ENCODE peak calls at places on chromosomes 13 and 19, in nine cellular contexts. K is T-helper 17 cell; A is aorta; D is HAP-1; X is hepatocyte; P is fibroblast of lung; V is uterus; W is GM23248; F is CD4-positive, CD25-positive, alpha-beta regulatory T cell. L is an unnamed sample.
A peak's percentile ranks its signal among the peaks of the same experiment; 100 is the strongest.

GRCh38 chr13:55199132-55199531 is 1941.6 kb upstream of the PRR20A start:
- DNase-seq in D (peak; percentile 25), A (no peak), K (no peak), X (peak; percentile 26), W (no peak), F (no peak), P (no peak), V (no peak), L (no peak)

GRCh38 chr13:66405908-66406802 is 824.0 kb downstream of the PCDH9 start:
- DNase-seq in F (no peak), X (peak; percentile 3), D (peak; percentile 22), K (no peak), P (peak; percentile 93), V (no peak), A (no peak), W (no peak), L (no peak)

GRCh38 chr13:21638319-21639282 is 32.3 kb upstream of the FGF9 start:
- DNase-seq in F (peak; percentile 33), X (peak; percentile 56), K (no peak), W (peak; percentile 29), A (no peak), V (no peak), D (peak; percentile 38), P (no peak), L (peak; percentile 49)

GRCh38 chr13:34254366-34254765 is 436.4 kb downstream of the RFC3 start:
- DNase-seq in A (no peak), P (no peak), F (no peak), V (no peak), X (no peak), K (no peak), D (no peak), W (no peak), L (no peak)

GRCh38 chr13:113474179-113474578 is 16.3 kb downstream of the DCUN1D2 start:
- DNase-seq in D (no peak), V (no peak), F (no peak), W (peak; percentile 23), P (no peak), K (no peak), X (no peak), A (no peak), L (no peak)

GRCh38 chr19:2428027-2428690 is 773 bp upstream of the TIMM13 start:
- DNase-seq in A (no peak), D (peak; percentile 52), W (peak; percentile 72), X (no peak), K (no peak), V (peak; percentile 40), P (peak; percentile 24), F (no peak), L (peak; percentile 58)

GRCh38 chr19:38115264-38115802 is 108.7 kb downstream of the DPF1 start:
- DNase-seq in V (no peak), F (peak; percentile 40), D (no peak), A (no peak), K (no peak), P (no peak), X (no peak), W (no peak), L (no peak)

GRCh38 chr19:16051254-16052025 is 24.9 kb upstream of the TPM4 start:
- DNase-seq in V (no peak), F (peak; percentile 74), W (no peak), K (peak; percentile 24), P (no peak), D (no peak), X (no peak), A (no peak), L (peak; percentile 39)

GRCh38 chr13:21014666-21015170 is 46.7 kb downstream of the LATS2 start:
- DNase-seq in X (peak; percentile 45), K (no peak), V (peak; percentile 43), A (no peak), D (no peak), W (peak; percentile 92), F (no peak), P (peak; percentile 88), L (no peak)

GRCh38 chr19:1017115-1017905 is 3.6 kb downstream of the TMEM259 start:
- DNase-seq in P (no peak), X (no peak), K (no peak), D (no peak), V (no peak), W (no peak), F (no peak), A (no peak), L (peak; percentile 65)

GRCh38 chr19:53521373-53522202 is 16.4 kb upstream of the ZNF331 start:
- DNase-seq in D (no peak), P (no peak), F (no peak), K (no peak), V (no peak), W (no peak), X (no peak), A (peak; percentile 81), L (no peak)

GRCh38 chr13:99086149-99086868 is 108.4 kb upstream of the DOCK9 start:
- DNase-seq in K (peak; percentile 69), D (peak; percentile 67), X (peak; percentile 85), V (peak; percentile 55), W (peak; percentile 91), A (peak; percentile 87), F (peak; percentile 81), P (peak; percentile 65), L (peak; percentile 58)

GRCh38 chr19:35348909-35349611 is 1.4 kb downstream of the FFAR1 start:
- DNase-seq in K (no peak), V (no peak), P (no peak), F (no peak), A (peak; percentile 62), D (no peak), X (no peak), W (no peak), L (no peak)

GRCh38 chr19:7528522-7529245 is 6.3 kb downstream of the MCOLN1 start:
- DNase-seq in A (no peak), K (no peak), F (no peak), W (no peak), D (no peak), P (no peak), X (no peak), V (no peak), L (no peak)

GRCh38 chr19:27929399-27929798 is 1283.6 kb downstream of the UQCRFS1 start:
- DNase-seq in W (no peak), P (no peak), X (no peak), A (no peak), D (no peak), K (no peak), V (no peak), F (no peak), L (no peak)
- H3K9me3 ChIP-seq in W (no peaks in the 10 kb centered on the region), P (no peaks in the 10 kb centered on the region), X (no peaks in the 10 kb centered on the region), A (no peaks in the 10 kb centered on the region), D (no peaks in the 10 kb centered on the region), K (no peaks in the 10 kb centered on the region), V (no peaks in the 10 kb centered on the region), F (no peaks in the 10 kb centered on the region), L (no peaks in the 10 kb centered on the region)

DNA sequence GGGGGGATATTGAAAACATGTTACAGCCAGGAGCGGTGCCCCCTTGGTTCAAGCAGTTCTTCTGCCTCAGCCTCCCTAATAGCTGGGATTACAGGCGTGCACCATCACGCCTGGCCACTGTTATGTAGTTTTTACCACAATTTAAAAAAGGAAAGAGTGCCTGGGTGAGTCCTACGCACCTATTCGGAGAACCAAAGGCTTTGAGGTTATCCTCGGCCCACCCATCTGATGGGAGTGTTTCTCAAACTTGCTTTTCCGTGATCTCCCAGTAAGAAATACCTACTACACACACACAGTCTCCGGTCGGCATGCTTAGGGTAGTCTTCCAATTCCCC is 4.2 kb upstream of the GP6 start:
- DNase-seq in D (no peak), P (no peak), K (no peak), X (no peak), V (no peak), W (no peak), F (no peak), A (no peak), L (no peak)
- H3K9me3 ChIP-seq in D (no peaks in the 10 kb centered on the region), P (no peaks in the 10 kb centered on the region), K (no peaks in the 10 kb centered on the region), X (no peaks in the 10 kb centered on the region), V (no peaks in the 10 kb centered on the region), W (no peaks in the 10 kb centered on the region), F (no peaks in the 10 kb centered on the region), A (peaks cover 1% of the 10 kb centered on the region), L (no peaks in the 10 kb centered on the region)

DNA sequence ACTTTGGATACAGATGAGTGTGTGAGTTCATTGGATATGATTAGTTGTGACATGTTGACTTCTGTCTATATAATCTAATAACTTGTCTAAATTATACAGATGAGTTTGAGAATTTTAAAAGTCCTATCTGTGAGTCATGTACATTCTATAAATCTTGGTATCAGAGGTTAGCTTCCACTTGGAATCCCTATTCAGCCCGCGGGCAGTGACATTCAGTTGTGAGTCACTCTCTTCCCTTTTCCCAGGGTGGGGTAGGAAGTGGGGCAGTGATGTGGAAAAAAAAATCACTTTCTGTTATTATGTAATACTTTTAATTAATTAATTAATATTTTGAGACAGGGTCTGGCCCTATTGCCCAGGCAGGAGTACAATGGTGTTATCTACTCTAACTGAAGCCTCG is 33.0 kb upstream of the ZNF808 start:
- DNase-seq in D (no peak), A (no peak), X (no peak), W (peak; percentile 2), V (no peak), K (no peak), F (no peak), P (no peak), L (no peak)
- H3K9me3 ChIP-seq in D (peaks cover 2% of the 10 kb centered on the region), A (peaks cover 2% of the 10 kb centered on the region), X (no peaks in the 10 kb centered on the region), W (peaks cover 3% of the 10 kb centered on the region), V (no peaks in the 10 kb centered on the region), K (peaks cover 3% of the 10 kb centered on the region), F (peaks cover 38% of the 10 kb centered on the region), P (no peaks in the 10 kb centered on the region), L (peaks cover 3% of the 10 kb centered on the region)

GRCh38 chr19:3526507-3527244 is 12.3 kb upstream of the TEKTIP1 start:
- DNase-seq in A (no peak), F (no peak), P (no peak), K (no peak), D (no peak), V (no peak), X (no peak), W (no peak), L (no peak)

GRCh38 chr19:3528080-3528479 is 10.9 kb upstream of the TEKTIP1 start:
- DNase-seq in W (no peak), D (no peak), A (no peak), V (no peak), K (no peak), X (no peak), F (no peak), P (no peak), L (no peak)

GRCh38 chr19:3530389-3530788 is 8.6 kb upstream of the TEKTIP1 start:
- DNase-seq in F (no peak), X (no peak), D (no peak), W (no peak), P (no peak), V (no peak), K (no peak), A (no peak), L (no peak)

GRCh38 chr19:3527250-3527910 is 11.6 kb upstream of the TEKTIP1 start:
- DNase-seq in V (no peak), W (no peak), X (no peak), D (no peak), A (no peak), P (no peak), K (no peak), F (no peak), L (no peak)

DNA sequence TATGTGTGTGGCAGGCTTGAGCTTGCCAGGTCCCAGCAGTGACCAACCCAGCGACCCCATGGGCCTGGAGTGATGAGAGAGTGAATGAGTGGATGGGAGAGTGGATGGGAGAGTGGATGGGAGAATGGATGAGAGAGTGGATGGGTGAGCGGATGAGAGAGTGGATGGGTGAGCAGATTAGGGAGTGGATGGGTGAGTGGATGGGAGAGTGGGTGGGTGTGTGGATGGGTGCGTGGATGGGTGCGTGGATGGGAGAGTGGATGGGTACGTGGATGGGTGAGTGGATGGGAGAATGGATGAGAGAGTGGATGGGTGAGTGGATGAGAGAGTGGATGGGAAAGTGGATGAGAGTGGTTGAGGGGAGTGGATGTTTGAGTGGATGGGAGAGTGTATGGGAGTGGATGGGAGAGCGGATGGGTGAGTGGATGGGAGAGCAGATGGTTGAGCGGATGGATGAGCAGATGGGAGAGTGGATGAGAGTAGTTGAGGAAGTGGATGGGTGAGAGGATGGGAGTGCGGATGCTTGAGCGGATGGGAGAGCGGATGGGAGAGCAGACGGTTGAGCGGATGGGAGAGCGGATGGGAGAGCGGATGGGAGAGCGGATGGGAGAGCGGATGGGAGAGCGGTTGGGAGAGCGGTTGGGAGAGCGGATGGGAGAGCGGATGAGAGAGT is 10.3 kb upstream of the TEKTIP1 start:
- DNase-seq in V (no peak), F (no peak), D (no peak), W (no peak), X (no peak), P (no peak), K (no peak), A (no peak), L (no peak)
- H3K9me3 ChIP-seq in V (no peaks in the 10 kb centered on the region), F (no peaks in the 10 kb centered on the region), D (no peaks in the 10 kb centered on the region), W (no peaks in the 10 kb centered on the region), X (no peaks in the 10 kb centered on the region), P (no peaks in the 10 kb centered on the region), K (no peaks in the 10 kb centered on the region), A (no peaks in the 10 kb centered on the region), L (no peaks in the 10 kb centered on the region)